ENCODE peak calls at places on chromosome 19, in nine cellular contexts. K is kidney, R is adrenal gland, F is nephron progenitor cell, C is endothelial cell, G is GM10248, S is H9, H is AG09319, W is Peyer's patch. J is an unnamed sample.

GRCh38 chr19:35249146-35249847 is 495 bp downstream of the LSR start:
- DNase-seq in K (peak), R (peak), F (no peak), C (no peak), G (peak), S (peak), H (no peak), W (no peak), J (no peak)

GRCh38 chr19:36152061-36152885 is at the start of gene COX7A1:
- DNase-seq in K (peak), R (peak), F (no peak), C (no peak), G (peak), S (no peak), H (no peak), W (peak), J (peak)

GRCh38 chr19:1102407-1103106 is 1.2 kb upstream of the GPX4 start:
- DNase-seq in K (no peak), R (peak), F (no peak), C (no peak), G (peak), S (no peak), H (peak), W (peak), J (no peak)

GRCh38 chr19:27752530-27753184 is 1460.3 kb downstream of the UQCRFS1 start:
- DNase-seq in K (no peak), R (peak), F (no peak), C (no peak), G (no peak), S (no peak), H (no peak), W (peak), J (no peak)

GRCh38 chr19:18675779-18676178 is 7.7 kb upstream of the CRTC1 start:
- DNase-seq in K (no peak), R (no peak), F (no peak), C (peak), G (no peak), S (peak), H (no peak), W (no peak), J (no peak)

GRCh38 chr19:50328257-50329145 is 676 bp downstream of the KCNC3 start:
- DNase-seq in K (no peak), R (no peak), F (peak), C (no peak), G (peak), S (peak), H (no peak), W (no peak), J (no peak)

GRCh38 chr19:34481861-34482379 is 362 bp downstream of the WTIP start:
- DNase-seq in K (peak), R (no peak), F (no peak), C (peak), G (no peak), S (no peak), H (peak), W (peak), J (peak)

GRCh38 chr19:51365211-51366049 is 758 bp downstream of the ETFB start:
- DNase-seq in K (no peak), R (peak), F (no peak), C (no peak), G (no peak), S (no peak), H (no peak), W (peak), J (no peak)

GRCh38 chr19:35370722-35371121 is at the start of gene GPR42:
- DNase-seq in K (no peak), R (no peak), F (no peak), C (no peak), G (no peak), S (no peak), H (no peak), W (no peak), J (no peak)

GRCh38 chr19:15218501-15218900 is 13.7 kb downstream of the EPHX3 start:
- DNase-seq in K (no peak), R (no peak), F (no peak), C (no peak), G (no peak), S (no peak), H (no peak), W (no peak), J (no peak)

GRCh38 chr19:49468746-49469447 is 5.1 kb upstream of the FLT3LG start:
- DNase-seq in K (no peak), R (no peak), F (peak), C (no peak), G (peak), S (peak), H (no peak), W (peak), J (no peak)

GRCh38 chr19:33394723-33395560 is 21.4 kb downstream of the CEBPG start:
- DNase-seq in K (peak), R (no peak), F (no peak), C (no peak), G (no peak), S (no peak), H (no peak), W (no peak), J (no peak)

GRCh38 chr19:6086081-6086858 is 24.0 kb downstream of the RFX2 start:
- DNase-seq in K (no peak), R (no peak), F (no peak), C (no peak), G (no peak), S (no peak), H (no peak), W (no peak), J (no peak)

GRCh38 chr19:15469513-15470297 is 5.4 kb upstream of the RASAL3 start:
- DNase-seq in K (no peak), R (no peak), F (no peak), C (no peak), G (no peak), S (peak), H (no peak), W (no peak), J (peak)

GRCh38 chr19:13623686-13624405 is 117.6 kb upstream of the CACNA1A start:
- DNase-seq in K (no peak), R (no peak), F (no peak), C (no peak), G (no peak), S (no peak), H (no peak), W (no peak), J (no peak)

GRCh38 chr19:13865578-13866462 is 11.1 kb upstream of the NANOS3 start:
- DNase-seq in K (no peak), R (no peak), F (peak), C (no peak), G (no peak), S (no peak), H (no peak), W (no peak), J (no peak)

GRCh38 chr19:7242601-7243258 is 51.5 kb downstream of the INSR start:
- DNase-seq in K (no peak), R (no peak), F (no peak), C (no peak), G (peak), S (no peak), H (peak), W (no peak), J (no peak)

GRCh38 chr19:31352782-31353651 is 3.8 kb upstream of the TSHZ3 start:
- DNase-seq in K (no peak), R (peak), F (peak), C (peak), G (no peak), S (peak), H (no peak), W (no peak), J (no peak)

GRCh38 chr19:16383584-16384161 is 59.0 kb downstream of the KLF2 start:
- DNase-seq in K (peak), R (no peak), F (no peak), C (no peak), G (peak), S (no peak), H (no peak), W (no peak), J (no peak)

GRCh38 chr19:47379398-47379938 is 30.4 kb downstream of the DHX34 start:
- DNase-seq in K (no peak), R (no peak), F (no peak), C (no peak), G (no peak), S (no peak), H (no peak), W (no peak), J (no peak)

GRCh38 chr19:13058951-13059660 is 43.6 kb downstream of the LYL1 start:
- DNase-seq in K (no peak), R (no peak), F (no peak), C (no peak), G (no peak), S (no peak), H (no peak), W (no peak), J (no peak)

GRCh38 chr19:2462635-2463421 is 6.1 kb upstream of the LMNB2 start:
- DNase-seq in K (peak), R (peak), F (peak), C (peak), G (no peak), S (peak), H (peak), W (peak), J (peak)

GRCh38 chr19:7869453-7869909 is 4.7 kb downstream of the PRR36 start:
- DNase-seq in K (peak), R (peak), F (peak), C (peak), G (peak), S (peak), H (no peak), W (peak), J (peak)

GRCh38 chr19:6236310-6237291 is 43.2 kb downstream of the MLLT1 start:
- DNase-seq in K (peak), R (peak), F (no peak), C (no peak), G (no peak), S (no peak), H (no peak), W (no peak), J (peak)

GRCh38 chr19:40461669-40462221 is 3.8 kb downstream of the BLVRB start:
- DNase-seq in K (no peak), R (peak), F (no peak), C (no peak), G (no peak), S (no peak), H (no peak), W (peak), J (no peak)

GRCh38 chr19:5078179-5078578 is 109.3 kb downstream of the KDM4B start:
- DNase-seq in K (no peak), R (no peak), F (no peak), C (no peak), G (no peak), S (no peak), H (no peak), W (no peak), J (no peak)

GRCh38 chr19:48190288-48191284 is 20.1 kb downstream of the ZSWIM9 start:
- DNase-seq in K (peak), R (peak), F (peak), C (peak), G (peak), S (peak), H (no peak), W (peak), J (peak)

GRCh38 chr19:19805480-19805879 is 16.1 kb downstream of the ZNF506 start:
- DNase-seq in K (no peak), R (no peak), F (no peak), C (no peak), G (no peak), S (no peak), H (no peak), W (no peak), J (no peak)

GRCh38 chr19:38506723-38507550 is 73.4 kb downstream of the RYR1 start:
- DNase-seq in K (peak), R (peak), F (peak), C (peak), G (peak), S (peak), H (peak), W (peak), J (no peak)

GRCh38 chr19:2148482-2149135 is 2.8 kb downstream of the AP3D1 start:
- DNase-seq in K (no peak), R (no peak), F (no peak), C (no peak), G (no peak), S (no peak), H (no peak), W (no peak), J (no peak)

GRCh38 chr19:50003810-50004419 is 21.3 kb downstream of the VRK3 start:
- DNase-seq in K (no peak), R (peak), F (no peak), C (no peak), G (peak), S (no peak), H (peak), W (no peak), J (no peak)

GRCh38 chr19:35403116-35403760 is 32.4 kb downstream of the GPR42 start:
- DNase-seq in K (no peak), R (no peak), F (no peak), C (no peak), G (no peak), S (no peak), H (no peak), W (peak), J (no peak)

GRCh38 chr19:14366529-14366928 is 14.7 kb upstream of the ADGRE5 start:
- DNase-seq in K (peak), R (peak), F (peak), C (peak), G (peak), S (peak), H (no peak), W (peak), J (no peak)

GRCh38 chr19:8017808-8018207 is 12.4 kb upstream of the ELAVL1 start:
- DNase-seq in K (no peak), R (no peak), F (no peak), C (no peak), G (peak), S (no peak), H (no peak), W (peak), J (no peak)

GRCh38 chr19:2856457-2857055 is 10.6 kb upstream of the ZNF556 start:
- DNase-seq in K (no peak), R (no peak), F (no peak), C (no peak), G (no peak), S (no peak), H (no peak), W (no peak), J (no peak)

GRCh38 chr19:13056052-13056660 is 46.5 kb downstream of the LYL1 start:
- DNase-seq in K (no peak), R (no peak), F (no peak), C (no peak), G (no peak), S (peak), H (peak), W (peak), J (no peak)

GRCh38 chr19:29259153-29259552 is 46.2 kb upstream of the UQCRFS1 start:
- DNase-seq in K (no peak), R (no peak), F (no peak), C (no peak), G (no peak), S (peak), H (no peak), W (no peak), J (no peak)

GRCh38 chr19:989381-990081 is 5.4 kb downstream of the WDR18 start:
- DNase-seq in K (no peak), R (no peak), F (no peak), C (peak), G (no peak), S (no peak), H (no peak), W (no peak), J (no peak)

GRCh38 chr19:10568826-10569651 is at the start of gene CDKN2D:
- DNase-seq in K (peak), R (peak), F (peak), C (peak), G (peak), S (peak), H (peak), W (peak), J (peak)

GRCh38 chr19:10568444-10568825 is 344 bp downstream of the CDKN2D start:
- DNase-seq in K (peak), R (no peak), F (no peak), C (no peak), G (no peak), S (peak), H (no peak), W (peak), J (peak)

GRCh38 chr19:10566658-10567410 is 1.0 kb upstream of the KRI1 start:
- DNase-seq in K (peak), R (no peak), F (no peak), C (no peak), G (peak), S (no peak), H (no peak), W (peak), J (no peak)

GRCh38 chr19:10566408-10566657 is 523 bp upstream of the KRI1 start:
- DNase-seq in K (no peak), R (no peak), F (no peak), C (no peak), G (no peak), S (no peak), H (no peak), W (no peak), J (no peak)

DNA sequence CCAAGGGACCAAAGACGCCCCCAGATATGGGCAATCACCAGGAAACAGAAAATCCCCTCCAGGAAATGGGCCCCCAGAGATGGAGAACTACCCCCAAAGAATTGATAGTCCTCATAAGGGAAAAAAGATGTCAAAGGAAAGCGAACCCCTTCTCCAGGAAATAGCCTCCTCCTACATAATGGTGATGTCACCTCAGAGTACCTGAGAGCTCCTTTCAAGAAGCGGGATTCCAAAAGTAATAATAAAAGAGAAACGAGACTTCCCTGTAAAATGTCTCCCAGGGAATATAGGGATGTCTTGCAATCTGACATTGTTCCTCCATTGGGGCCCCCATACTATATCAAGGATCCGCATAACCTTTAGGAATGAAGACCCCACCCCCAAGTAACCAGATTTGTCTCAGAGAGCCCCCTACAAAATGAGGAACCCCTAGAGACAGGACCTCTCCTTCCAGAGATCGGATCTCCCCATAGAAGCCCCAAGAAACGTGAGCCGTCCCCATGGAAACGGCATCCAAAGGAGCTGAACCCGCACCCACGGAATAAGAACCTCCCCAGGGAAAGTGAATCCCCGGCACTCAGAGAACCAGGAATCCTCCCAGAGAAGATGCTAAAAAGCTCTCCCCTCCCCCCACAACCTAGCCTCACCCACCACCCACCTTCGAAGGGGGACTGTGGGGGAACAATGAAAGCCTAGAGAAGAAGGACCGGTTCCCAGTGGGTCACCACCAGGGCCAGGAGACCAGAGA is 909 bp downstream of the CDKN2D start:
- DNase-seq in K (no peak), R (no peak), F (no peak), C (no peak), G (no peak), S (no peak), H (no peak), W (no peak), J (no peak)
- TF ChIP-seq CTCF in K (no peak), R (no peak), F (no peak), C (no peak), G (no peak), S (no peak), H (no peak), W (no peak), J (no peak)

GRCh38 chr19:17491287-17491686 is 20.2 kb upstream of the PGLS start:
- DNase-seq in K (no peak), R (no peak), F (no peak), C (no peak), G (no peak), S (no peak), H (no peak), W (no peak), J (no peak)
- TF ChIP-seq CTCF in K (no peak), R (no peak), F (no peak), C (no peak), G (no peak), S (no peak), H (no peak), W (no peak), J (no peak)

DNA sequence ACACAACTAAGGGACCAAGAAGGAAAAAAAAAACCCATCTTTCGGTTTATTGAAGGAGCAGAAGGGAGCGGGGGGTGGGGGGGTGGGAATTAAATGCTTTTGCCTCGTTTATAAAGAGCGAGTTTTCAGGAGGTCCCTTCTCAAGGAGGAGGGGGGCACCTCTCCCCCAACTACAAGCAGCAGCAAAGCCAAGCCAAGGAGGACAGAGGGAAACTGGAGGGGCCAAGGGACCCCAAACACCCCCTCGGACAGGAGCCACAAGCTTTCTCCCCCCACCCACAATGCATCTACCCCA is 2.4 kb downstream of the IRF2BP1 start:
- DNase-seq in K (no peak), R (no peak), F (no peak), C (no peak), G (no peak), S (no peak), H (no peak), W (no peak), J (no peak)
- TF ChIP-seq CTCF in K (no peak), R (peak), F (peak), C (no peak), G (no peak), S (peak), H (no peak), W (no peak), J (peak)

GRCh38 chr19:58379276-58379675 is 1.6 kb downstream of the ZNF837 start:
- DNase-seq in K (no peak), R (no peak), F (no peak), C (no peak), G (no peak), S (no peak), H (no peak), W (no peak), J (no peak)

GRCh38 chr19:58380037-58380735 is 644 bp downstream of the ZNF837 start:
- DNase-seq in K (no peak), R (no peak), F (no peak), C (no peak), G (no peak), S (no peak), H (no peak), W (no peak), J (peak)

GRCh38 chr19:58382997-58383603 is 2.3 kb upstream of the ZNF837 start:
- DNase-seq in K (no peak), R (peak), F (no peak), C (no peak), G (no peak), S (peak), H (no peak), W (no peak), J (no peak)

GRCh38 chr19:58381460-58382220 is 810 bp upstream of the ZNF837 start:
- DNase-seq in K (no peak), R (peak), F (peak), C (no peak), G (no peak), S (no peak), H (no peak), W (no peak), J (no peak)

GRCh38 chr19:58380736-58381459 is at the start of gene ZNF837:
- DNase-seq in K (peak), R (peak), F (peak), C (peak), G (peak), S (peak), H (peak), W (peak), J (peak)
- TF ChIP-seq CTCF in K (peak), R (no peak), F (no peak), C (no peak), G (no peak), S (no peak), H (no peak), W (no peak), J (peak)

GRCh38 chr19:45164577-45165335 is 4.0 kb upstream of the NKPD1 start:
- DNase-seq in K (peak), R (peak), F (peak), C (no peak), G (peak), S (peak), H (no peak), W (peak), J (no peak)
- TF ChIP-seq CTCF in K (no peak), R (no peak), F (no peak), C (no peak), G (peak), S (peak), H (no peak), W (no peak), J (peak)

DNA sequence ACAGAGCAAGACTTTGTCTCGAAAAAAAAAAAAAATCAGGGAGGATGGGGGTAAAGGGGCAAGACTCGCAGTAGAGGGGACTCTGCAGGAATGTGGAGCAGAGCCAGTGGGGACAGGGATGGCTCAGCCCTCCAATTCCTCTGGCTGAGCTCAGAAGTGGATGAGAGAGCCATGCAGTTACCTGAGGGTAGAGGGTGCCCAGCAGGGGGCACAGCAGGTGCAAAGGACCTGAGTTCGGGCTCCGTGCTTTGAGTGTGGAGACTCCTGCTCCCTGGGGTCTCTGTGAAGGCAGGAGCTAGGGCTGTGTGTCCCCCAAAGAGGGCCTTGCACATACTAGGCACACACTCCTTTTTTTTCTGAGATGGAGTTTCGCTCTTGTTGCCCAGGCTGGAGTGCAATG is 7.7 kb downstream of the DOCK6 start:
- DNase-seq in K (no peak), R (no peak), F (no peak), C (no peak), G (no peak), S (no peak), H (no peak), W (no peak), J (no peak)
- TF ChIP-seq CTCF in K (no peak), R (no peak), F (no peak), C (no peak), G (no peak), S (no peak), H (no peak), W (no peak), J (peak)